ENCODE peak calls at places on chromosome 13, in five cellular contexts. One of them, this sample, is unnamed.

GRCh38 chr13:44174769-44175425 is 198.7 kb upstream of the SERP2 start:
- DNase-seq in iris pigment epithelial cell: peak; percentile 75
- DNase-seq in Calu3: no peak
- DNase-seq in naive thymus-derived CD8-positive, alpha-beta T cell: no peak
- DNase-seq in heart left ventricle: no peak
- DNase-seq in this sample: no peak

GRCh38 chr13:97855570-97855970 is 97.9 kb upstream of the IPO5 start:
- DNase-seq in iris pigment epithelial cell: peak; percentile 71
- DNase-seq in Calu3: peak; percentile 2
- DNase-seq in naive thymus-derived CD8-positive, alpha-beta T cell: peak; percentile 7
- DNase-seq in heart left ventricle: peak; percentile 23
- DNase-seq in this sample: peak; percentile 48

GRCh38 chr13:41492432-41493267 is 35.3 kb downstream of the RGCC start:
- DNase-seq in iris pigment epithelial cell: no peak
- DNase-seq in Calu3: no peak
- DNase-seq in naive thymus-derived CD8-positive, alpha-beta T cell: peak; percentile 69
- DNase-seq in heart left ventricle: no peak
- DNase-seq in this sample: no peak

GRCh38 chr13:26457212-26457611 is 100.3 kb upstream of the WASF3 start:
- DNase-seq in iris pigment epithelial cell: peak; percentile 9
- DNase-seq in Calu3: no peak
- DNase-seq in naive thymus-derived CD8-positive, alpha-beta T cell: no peak
- DNase-seq in heart left ventricle: no peak
- DNase-seq in this sample: no peak

GRCh38 chr13:39881887-39882286 is 226.4 kb downstream of the COG6 start:
- DNase-seq in iris pigment epithelial cell: peak; percentile 81
- DNase-seq in Calu3: no peak
- DNase-seq in naive thymus-derived CD8-positive, alpha-beta T cell: no peak
- DNase-seq in heart left ventricle: no peak
- DNase-seq in this sample: no peak

GRCh38 chr13:91203430-91203829 is 144.1 kb upstream of the MIR17HG start:
- DNase-seq in iris pigment epithelial cell: no peak
- DNase-seq in Calu3: no peak
- DNase-seq in naive thymus-derived CD8-positive, alpha-beta T cell: no peak
- DNase-seq in heart left ventricle: no peak
- DNase-seq in this sample: no peak

GRCh38 chr13:21436582-21436981 is 22.5 kb downstream of the ZDHHC20 start:
- DNase-seq in iris pigment epithelial cell: no peak
- DNase-seq in Calu3: no peak
- DNase-seq in naive thymus-derived CD8-positive, alpha-beta T cell: no peak
- DNase-seq in heart left ventricle: no peak
- DNase-seq in this sample: no peak

GRCh38 chr13:112693831-112694497 is 4.1 kb downstream of the ATP11A start:
- DNase-seq in iris pigment epithelial cell: peak; percentile 89
- DNase-seq in Calu3: no peak
- DNase-seq in naive thymus-derived CD8-positive, alpha-beta T cell: no peak
- DNase-seq in heart left ventricle: peak; percentile 61
- DNase-seq in this sample: peak; percentile 44

GRCh38 chr13:32881074-32881791 is 135.0 kb upstream of the KL start:
- DNase-seq in iris pigment epithelial cell: peak; percentile 55
- DNase-seq in Calu3: no peak
- DNase-seq in naive thymus-derived CD8-positive, alpha-beta T cell: no peak
- DNase-seq in heart left ventricle: no peak
- DNase-seq in this sample: no peak

GRCh38 chr13:113205428-113205931 is 3.0 kb downstream of the PCID2 start:
- DNase-seq in iris pigment epithelial cell: peak; percentile 76
- DNase-seq in Calu3: no peak
- DNase-seq in naive thymus-derived CD8-positive, alpha-beta T cell: no peak
- DNase-seq in heart left ventricle: no peak
- DNase-seq in this sample: no peak

GRCh38 chr13:35016362-35017148 is 74.5 kb downstream of the NBEA start:
- DNase-seq in iris pigment epithelial cell: no peak
- DNase-seq in Calu3: no peak
- DNase-seq in naive thymus-derived CD8-positive, alpha-beta T cell: no peak
- DNase-seq in heart left ventricle: no peak
- DNase-seq in this sample: no peak

GRCh38 chr13:68107667-68108066 is 877.5 kb upstream of the PCDH9 start:
- DNase-seq in iris pigment epithelial cell: no peak
- DNase-seq in Calu3: no peak
- DNase-seq in naive thymus-derived CD8-positive, alpha-beta T cell: no peak
- DNase-seq in heart left ventricle: no peak
- DNase-seq in this sample: no peak

GRCh38 chr13:45205124-45205523 is 4.3 kb upstream of the KCTD4 start:
- DNase-seq in iris pigment epithelial cell: no peak
- DNase-seq in Calu3: no peak
- DNase-seq in naive thymus-derived CD8-positive, alpha-beta T cell: no peak
- DNase-seq in heart left ventricle: no peak
- DNase-seq in this sample: no peak

GRCh38 chr13:90984737-90985136 is 362.8 kb upstream of the MIR17HG start:
- DNase-seq in iris pigment epithelial cell: no peak
- DNase-seq in Calu3: no peak
- DNase-seq in naive thymus-derived CD8-positive, alpha-beta T cell: no peak
- DNase-seq in heart left ventricle: no peak
- DNase-seq in this sample: no peak

GRCh38 chr13:98083507-98083906 is 59.4 kb upstream of the FARP1 start:
- DNase-seq in iris pigment epithelial cell: peak; percentile 92
- DNase-seq in Calu3: no peak
- DNase-seq in naive thymus-derived CD8-positive, alpha-beta T cell: no peak
- DNase-seq in heart left ventricle: no peak
- DNase-seq in this sample: no peak

GRCh38 chr13:77752512-77753069 is 55.1 kb downstream of the SLAIN1 start:
- DNase-seq in iris pigment epithelial cell: no peak
- DNase-seq in Calu3: no peak
- DNase-seq in naive thymus-derived CD8-positive, alpha-beta T cell: no peak
- DNase-seq in heart left ventricle: no peak
- DNase-seq in this sample: no peak

GRCh38 chr13:52797176-52797575 is 51.3 kb downstream of the PCDH8 start:
- DNase-seq in iris pigment epithelial cell: no peak
- DNase-seq in Calu3: no peak
- DNase-seq in naive thymus-derived CD8-positive, alpha-beta T cell: no peak
- DNase-seq in heart left ventricle: no peak
- DNase-seq in this sample: no peak

GRCh38 chr13:52808842-52809219 is 39.6 kb downstream of the PCDH8 start:
- DNase-seq in iris pigment epithelial cell: no peak
- DNase-seq in Calu3: no peak
- DNase-seq in naive thymus-derived CD8-positive, alpha-beta T cell: no peak
- DNase-seq in heart left ventricle: no peak
- DNase-seq in this sample: no peak

GRCh38 chr13:28574617-28575142 is 79.8 kb upstream of the FLT1 start:
- DNase-seq in iris pigment epithelial cell: peak; percentile 99
- DNase-seq in Calu3: peak; percentile 42
- DNase-seq in naive thymus-derived CD8-positive, alpha-beta T cell: no peak
- DNase-seq in heart left ventricle: no peak
- DNase-seq in this sample: no peak

GRCh38 chr13:30364876-30365275 is 57.4 kb upstream of the UBE2L5 start:
- DNase-seq in iris pigment epithelial cell: peak; percentile 49
- DNase-seq in Calu3: no peak
- DNase-seq in naive thymus-derived CD8-positive, alpha-beta T cell: no peak
- DNase-seq in heart left ventricle: peak; percentile 21
- DNase-seq in this sample: no peak

GRCh38 chr13:94351292-94352000 is 128.0 kb downstream of the DCT start:
- DNase-seq in iris pigment epithelial cell: peak; percentile 79
- DNase-seq in Calu3: no peak
- DNase-seq in naive thymus-derived CD8-positive, alpha-beta T cell: no peak
- DNase-seq in heart left ventricle: no peak
- DNase-seq in this sample: no peak

GRCh38 chr13:95559100-95559499 is 6.6 kb downstream of the CLDN10 start:
- DNase-seq in iris pigment epithelial cell: no peak
- DNase-seq in Calu3: no peak
- DNase-seq in naive thymus-derived CD8-positive, alpha-beta T cell: no peak
- DNase-seq in heart left ventricle: no peak
- DNase-seq in this sample: no peak